ENCODE peak calls at places on chromosomes 4 and X, in ten cellular contexts. C is A673; H is naive thymus-derived CD4-positive, alpha-beta T cell; T is IMR-90; R is CD8-positive, alpha-beta memory T cell; B is endothelial cell of umbilical vein; E is iPS DF 6.9; M is OCI-LY7; Z is GM23248; F is psoas muscle. D is an unnamed sample.

GRCh38 chrX:87941841-87942240 is 424.2 kb downstream of the KLHL4 start:
- DNase-seq in M (no peak), R (no peak), H (no peak), C (no peak), B (no peak), T (no peak), E (no peak), Z (no peak), F (no peak), D (no peak)

GRCh38 chr4:147760176-147760575 is 28.3 kb downstream of the ARHGAP10 start:
- DNase-seq in R (no peak), E (no peak), Z (no peak), T (no peak), H (no peak), B (no peak), C (no peak), F (no peak), M (no peak), D (no peak)

GRCh38 chr4:172985552-172985951 is 183.1 kb upstream of the GALNT7 start:
- DNase-seq in C (no peak), T (no peak), B (peak; percentile 37), H (no peak), Z (no peak), F (no peak), R (no peak), M (no peak), E (no peak), D (no peak)

GRCh38 chr4:119040711-119041185 is 94.9 kb upstream of the MYOZ2 start:
- DNase-seq in H (no peak), E (no peak), Z (peak; percentile 91), R (no peak), M (no peak), F (peak; percentile 49), C (no peak), T (peak; percentile 93), B (no peak), D (no peak)

GRCh38 chr4:48333587-48333986 is 7.7 kb upstream of the SLAIN2 start:
- DNase-seq in M (no peak), F (no peak), E (no peak), T (no peak), C (no peak), R (no peak), Z (peak; percentile 27), H (no peak), B (no peak), D (no peak)

GRCh38 chrX:148854351-148854750 is 353.9 kb downstream of the AFF2 start:
- DNase-seq in C (no peak), Z (no peak), B (no peak), F (no peak), E (no peak), R (no peak), H (no peak), T (no peak), M (no peak), D (no peak)

GRCh38 chrX:134626434-134626833 is 31.8 kb downstream of the PLAC1 start:
- DNase-seq in B (no peak), H (no peak), F (no peak), Z (peak; percentile 18), E (no peak), C (no peak), T (no peak), M (no peak), R (no peak), D (no peak)

GRCh38 chr4:76301068-76301774 is 5.3 kb upstream of the STBD1 start:
- DNase-seq in B (no peak), C (no peak), T (peak; percentile 89), M (no peak), F (peak; percentile 34), Z (peak; percentile 87), R (no peak), E (no peak), H (no peak), D (no peak)

GRCh38 chrX:121642415-121642814 is 595.0 kb downstream of the GLUD2 start:
- DNase-seq in E (no peak), T (no peak), M (no peak), F (no peak), H (no peak), B (no peak), C (no peak), R (no peak), Z (peak; percentile 33), D (no peak)

GRCh38 chr4:74291468-74291867 is 16.8 kb upstream of the EPGN start:
- DNase-seq in M (no peak), T (no peak), B (no peak), E (no peak), F (no peak), C (no peak), H (no peak), R (no peak), Z (no peak), D (no peak)

GRCh38 chr4:53705151-53705764 is 114.0 kb upstream of the LNX1 start:
- DNase-seq in T (no peak), E (no peak), M (peak; percentile 70), Z (peak; percentile 20), R (no peak), F (no peak), B (no peak), H (no peak), C (no peak), D (no peak)

GRCh38 chr4:142614621-142615323 is 231.3 kb downstream of the INPP4B start:
- DNase-seq in R (no peak), M (no peak), F (no peak), B (no peak), Z (peak; percentile 83), E (no peak), T (peak; percentile 68), C (no peak), H (no peak), D (no peak)

GRCh38 chr4:157220026-157220881 is at the start of gene GRIA2:
- DNase-seq in Z (peak; percentile 70), B (peak; percentile 69), R (no peak), M (no peak), T (peak; percentile 54), E (peak; percentile 48), H (no peak), F (peak; percentile 51), C (peak; percentile 80), D (no peak)

GRCh38 chr4:108384544-108384943 is 215.8 kb upstream of the LEF1 start:
- DNase-seq in H (no peak), F (no peak), T (no peak), R (no peak), E (no peak), Z (no peak), C (no peak), M (peak; percentile 54), B (no peak), D (no peak)

GRCh38 chrX:87634361-87634760 is 116.8 kb downstream of the KLHL4 start:
- DNase-seq in F (no peak), R (no peak), H (no peak), Z (no peak), T (no peak), B (peak; percentile 69), E (no peak), C (no peak), M (no peak), D (no peak)

GRCh38 chr4:173253561-173253960 is 80.6 kb downstream of the HMGB2 start:
- DNase-seq in R (no peak), C (no peak), T (no peak), B (no peak), M (no peak), Z (no peak), H (no peak), E (no peak), F (no peak), D (no peak)

GRCh38 chrX:34734383-34734782 is 77.3 kb upstream of the TMEM47 start:
- DNase-seq in E (no peak), C (no peak), Z (peak; percentile 30), H (no peak), M (no peak), F (no peak), R (no peak), B (no peak), T (peak; percentile 62), D (no peak)

DNA sequence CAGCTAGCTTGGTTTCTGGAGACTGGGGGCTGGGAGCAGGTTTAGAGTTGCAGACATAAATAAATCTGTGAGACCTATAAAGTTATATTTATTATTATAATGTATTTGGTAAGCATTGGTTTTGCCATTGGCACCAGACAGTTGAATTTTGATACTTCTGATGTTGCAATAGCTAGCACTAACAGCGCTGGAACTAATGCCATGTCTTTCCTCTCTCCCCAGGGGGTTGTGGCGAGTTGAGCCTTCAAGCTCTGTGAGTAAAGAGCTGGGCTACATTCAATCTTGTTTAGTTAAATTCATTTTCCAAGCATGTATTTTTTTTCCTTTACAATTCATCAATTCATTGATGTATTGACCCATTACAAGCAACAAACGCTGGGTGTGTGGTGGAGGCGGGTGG is 358.7 kb upstream of the NR3C2 start:
- DNase-seq in E (no peak), H (no peak), F (no peak), R (no peak), C (peak; percentile 79), Z (no peak), T (no peak), M (no peak), B (no peak), D (no peak)
- H3K4me3 ChIP-seq in E (no peak overlapping the region), H (no peak overlapping the region), F (no peak overlapping the region), R (no peak overlapping the region), C (no peak overlapping the region), Z (no peak overlapping the region), T (no peak overlapping the region), M (no peak overlapping the region), B (no peak overlapping the region), D (no peak overlapping the region)

DNA sequence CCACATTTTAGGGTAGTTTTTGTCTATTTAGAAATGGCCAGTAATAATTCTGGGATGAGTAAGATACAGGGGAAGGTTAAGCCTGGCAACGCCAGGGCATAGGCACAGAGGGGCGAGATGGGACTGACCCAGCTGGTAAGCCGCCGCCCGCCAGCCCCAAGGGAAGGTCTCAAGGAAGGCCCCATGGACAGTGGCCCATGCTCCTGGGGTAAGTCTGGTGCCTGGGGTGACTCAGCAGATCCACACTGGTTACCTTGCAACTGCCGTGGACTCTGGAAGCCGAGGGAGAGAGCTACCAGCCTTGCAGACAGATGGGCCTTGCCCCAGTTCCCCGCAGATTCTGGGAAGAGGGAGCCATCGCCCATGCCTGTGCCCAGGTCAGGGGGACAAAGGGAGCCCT is 179.4 kb downstream of the AFAP1 start:
- DNase-seq in Z (no peak), C (no peak), T (no peak), F (no peak), B (no peak), E (no peak), R (no peak), M (no peak), H (no peak), D (no peak)
- H3K27ac ChIP-seq in Z (no peak overlapping the region), C (peak overlapping the region; percentile 74), T (peak overlapping the region; percentile 32), F (no peak overlapping the region), B (no peak overlapping the region), E (no peak overlapping the region), R (peak overlapping the region; percentile 39), M (no peak overlapping the region), H (peak overlapping the region; percentile 84), D (no peak overlapping the region)

GRCh38 chr4:8290701-8290970 is 21.1 kb downstream of the HTRA3 start:
- DNase-seq in R (no peak), C (no peak), B (no peak), H (no peak), E (no peak), T (no peak), M (no peak), Z (no peak), F (no peak), D (no peak)
- H3K36me3 ChIP-seq in R (no peaks in the 10 kb centered on the region), C (no peaks in the 10 kb centered on the region), B (no peaks in the 10 kb centered on the region), H (no peaks in the 10 kb centered on the region), E (no peaks in the 10 kb centered on the region), T (no peaks in the 10 kb centered on the region), M (no peaks in the 10 kb centered on the region), Z (no peaks in the 10 kb centered on the region), F (no peaks in the 10 kb centered on the region), D (no peaks in the 10 kb centered on the region)

GRCh38 chrX:84748965-84749656 is 246.9 kb upstream of the HDX start:
- DNase-seq in E (no peak), H (no peak), F (no peak), Z (no peak), R (no peak), B (no peak), C (no peak), M (no peak), T (no peak), D (no peak)

GRCh38 chrX:84747516-84747915 is 245.3 kb upstream of the HDX start:
- DNase-seq in M (no peak), H (no peak), E (no peak), B (no peak), Z (no peak), C (no peak), T (no peak), F (no peak), R (no peak), D (no peak)
- H3K4me3 ChIP-seq in M (no peak overlapping the region), H (no peak overlapping the region), E (no peak overlapping the region), B (no peak overlapping the region), Z (no peak overlapping the region), C (no peak overlapping the region), T (no peak overlapping the region), F (no peak overlapping the region), R (no peak overlapping the region), D (no peak overlapping the region)

D was measured in thoracic aorta.